ENCODE peak calls at places on chromosomes 13 and 19, in four cellular contexts. F is NB4, O is hepatocyte, T is DND-41. B is an unnamed sample.

GRCh38 chr13:43865892-43866291 is 13.6 kb downstream of the CCDC122 start:
- DNase-seq in O (no peak), F (peak; percentile 15), T (no peak), B (no peak)

GRCh38 chr19:29858000-29858596 is 46.3 kb downstream of the CCNE1 start:
- DNase-seq in F (peak; percentile 18), T (peak; percentile 26), O (peak; percentile 79), B (peak; percentile 54)

GRCh38 chr13:102598061-102598460 is 1.3 kb downstream of the TPP2 start:
- DNase-seq in T (no peak), O (no peak), F (no peak), B (no peak)

GRCh38 chr19:43354305-43354627 is 780 bp downstream of the CD177 start:
- DNase-seq in O (peak; percentile 19), T (no peak), F (no peak), B (no peak)

GRCh38 chr13:98144501-98145350 is 1.8 kb downstream of the FARP1 start:
- DNase-seq in F (no peak), O (peak; percentile 49), T (no peak), B (peak; percentile 32)

GRCh38 chr13:20173121-20173746 is 12.4 kb upstream of the GJA3 start:
- DNase-seq in T (no peak), F (no peak), O (no peak), B (no peak)

GRCh38 chr13:84684048-84684662 is 801.9 kb upstream of the SLITRK1 start:
- DNase-seq in O (no peak), F (no peak), T (no peak), B (no peak)

GRCh38 chr19:39160523-39160861 is 34.9 kb downstream of the PAK4 start:
- DNase-seq in O (peak; percentile 77), F (no peak), T (no peak), B (peak; percentile 84)

GRCh38 chr13:27919934-27920676 is at the start of gene PDX1:
- DNase-seq in T (no peak), F (no peak), O (peak; percentile 77), B (no peak)

GRCh38 chr19:31253816-31254551 is 95.3 kb downstream of the TSHZ3 start:
- DNase-seq in F (no peak), O (peak; percentile 34), T (no peak), B (peak; percentile 52)

GRCh38 chr19:17332677-17333581 is 1.7 kb downstream of the ANO8 start:
- DNase-seq in T (peak; percentile 76), F (peak; percentile 74), O (peak; percentile 47), B (peak; percentile 68)

GRCh38 chr13:24274452-24274971 is 34.9 kb upstream of the C1QTNF9 start:
- DNase-seq in F (no peak), T (peak; percentile 22), O (no peak), B (no peak)

GRCh38 chr19:57816652-57817051 is 1.9 kb upstream of the ZNF552 start:
- DNase-seq in F (peak; percentile 7), T (no peak), O (no peak), B (no peak)

GRCh38 chr13:62908321-62908720 is 1492.7 kb upstream of the PCDH20 start:
- DNase-seq in O (no peak), F (no peak), T (no peak), B (no peak)

GRCh38 chr19:6416658-6417405 is 7.8 kb downstream of the KHSRP start:
- DNase-seq in O (no peak), F (no peak), T (no peak), B (no peak)

GRCh38 chr13:25881946-25882574 is 169.8 kb downstream of the SHISA2 start:
- DNase-seq in O (peak; percentile 39), F (no peak), T (no peak), B (no peak)

GRCh38 chr19:1851581-1852293 is 3.5 kb upstream of the REXO1 start:
- DNase-seq in T (peak; percentile 70), O (no peak), F (no peak), B (no peak)

GRCh38 chr13:105915451-105915850 is 620.0 kb downstream of the EFNB2 start:
- DNase-seq in T (no peak), O (no peak), F (no peak), B (no peak)
- H3K4me3 ChIP-seq in T (no peak overlapping the region), O (no peak overlapping the region), F (no peak overlapping the region), B (no peak overlapping the region)

DNA sequence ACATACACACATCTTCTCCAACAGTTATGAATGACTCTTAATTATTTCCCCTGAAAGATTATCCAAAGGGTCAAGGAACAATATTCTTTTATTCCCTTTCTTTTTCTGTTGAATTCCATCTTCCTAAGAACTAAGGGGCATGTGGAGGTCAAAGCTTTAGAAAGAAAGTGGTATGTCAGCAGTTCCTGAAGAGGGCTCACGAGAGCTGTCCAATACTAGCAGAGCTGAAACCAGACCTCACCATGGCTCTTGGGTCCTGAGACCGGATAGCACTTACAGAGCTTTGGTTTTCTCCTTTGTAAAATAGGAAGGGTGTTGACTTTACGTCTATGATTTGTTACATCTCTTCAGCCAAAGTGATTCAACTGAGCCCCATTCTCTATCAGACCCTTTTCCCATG is 109.8 kb upstream of the FREM2 start:
- DNase-seq in T (no peak), F (no peak), O (peak; percentile 28), B (peak; percentile 36)
- TF ChIP-seq CTCF in T (no peak), F (no peak), O (no peak), B (peak; percentile 18)

GRCh38 chr13:48653074-48654054 is at the start of gene CYSLTR2:
- DNase-seq in O (peak; percentile 55), T (peak; percentile 43), F (peak; percentile 11), B (peak; percentile 9)

GRCh38 chr13:48655291-48655690 is 1.6 kb downstream of the CYSLTR2 start:
- DNase-seq in T (peak; percentile 52), O (no peak), F (no peak), B (no peak)

GRCh38 chr13:48656621-48657020 is 2.9 kb downstream of the CYSLTR2 start:
- DNase-seq in F (peak; percentile 54), O (no peak), T (no peak), B (peak; percentile 84)

DNA sequence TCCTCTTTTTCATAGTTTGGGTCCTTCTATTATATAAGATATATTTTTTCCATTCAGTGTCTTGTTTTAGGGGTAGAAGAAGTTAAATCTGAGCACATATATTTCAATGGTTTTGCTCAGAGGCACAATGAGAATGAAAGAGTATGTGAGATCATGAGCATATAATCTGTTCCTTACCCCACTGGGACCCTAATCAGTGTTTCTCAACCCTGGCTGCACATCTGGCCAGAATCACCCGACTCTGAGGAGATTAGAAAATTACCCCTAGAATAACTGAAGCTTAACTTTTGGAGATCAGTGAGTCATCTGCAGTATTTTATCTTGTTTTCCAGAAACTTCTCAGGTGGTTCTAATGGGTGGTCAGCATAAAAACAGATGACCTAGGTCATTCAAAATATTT is 782 bp downstream of the CYSLTR2 start:
- DNase-seq in O (no peak), F (no peak), T (no peak), B (no peak)
- H3K4me3 ChIP-seq in O (no peak overlapping the region), F (no peak overlapping the region), T (peak overlapping the region; percentile 25), B (no peak overlapping the region)

DNA sequence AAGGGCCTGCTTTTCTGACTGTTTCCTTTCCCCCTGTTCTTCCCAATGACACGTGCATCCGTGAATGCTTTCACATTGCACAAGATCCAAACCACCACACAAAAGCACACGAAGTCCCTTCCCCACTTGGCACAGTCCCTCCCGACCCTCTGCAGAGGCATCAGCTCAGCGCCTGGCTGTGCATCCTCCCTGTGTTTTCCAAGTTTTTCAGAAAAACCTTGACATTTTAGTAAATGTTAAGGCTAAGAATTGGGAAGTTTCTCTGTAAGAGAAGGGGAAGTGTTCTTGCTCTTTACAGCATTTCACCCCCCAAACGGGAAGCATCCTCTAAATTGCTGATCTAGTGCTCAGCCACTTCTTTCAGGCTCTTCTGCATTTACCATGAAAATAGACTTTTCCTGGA is 94.5 kb upstream of the TM9SF2 start:
- DNase-seq in T (no peak), F (peak; percentile 49), O (no peak), B (peak; percentile 36)
- TF ChIP-seq CTCF in T (no peak), F (no peak), O (no peak), B (no peak)

DNA sequence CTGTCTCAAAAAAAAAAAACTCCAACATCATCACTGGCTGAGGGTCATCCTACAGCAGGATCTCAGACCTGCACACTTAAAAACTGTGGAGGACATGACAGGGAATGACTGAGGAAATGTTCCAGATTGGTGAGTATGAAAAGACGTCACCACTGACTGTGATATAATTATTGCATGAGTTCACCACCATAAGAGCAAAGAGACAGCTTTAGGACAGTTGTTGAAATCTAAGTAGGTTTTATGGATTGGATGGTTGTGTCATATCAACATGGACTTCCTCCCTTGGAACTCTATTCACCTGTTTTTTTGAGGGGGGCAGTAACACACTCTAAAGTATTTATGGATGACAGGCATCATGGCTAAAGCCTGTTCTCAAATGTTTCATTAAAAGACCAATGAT is 31.5 kb downstream of the KLF12 start:
- DNase-seq in O (no peak), F (no peak), T (no peak), B (no peak)
- H3K4me3 ChIP-seq in O (no peak overlapping the region), F (no peak overlapping the region), T (no peak overlapping the region), B (no peak overlapping the region)

DNA sequence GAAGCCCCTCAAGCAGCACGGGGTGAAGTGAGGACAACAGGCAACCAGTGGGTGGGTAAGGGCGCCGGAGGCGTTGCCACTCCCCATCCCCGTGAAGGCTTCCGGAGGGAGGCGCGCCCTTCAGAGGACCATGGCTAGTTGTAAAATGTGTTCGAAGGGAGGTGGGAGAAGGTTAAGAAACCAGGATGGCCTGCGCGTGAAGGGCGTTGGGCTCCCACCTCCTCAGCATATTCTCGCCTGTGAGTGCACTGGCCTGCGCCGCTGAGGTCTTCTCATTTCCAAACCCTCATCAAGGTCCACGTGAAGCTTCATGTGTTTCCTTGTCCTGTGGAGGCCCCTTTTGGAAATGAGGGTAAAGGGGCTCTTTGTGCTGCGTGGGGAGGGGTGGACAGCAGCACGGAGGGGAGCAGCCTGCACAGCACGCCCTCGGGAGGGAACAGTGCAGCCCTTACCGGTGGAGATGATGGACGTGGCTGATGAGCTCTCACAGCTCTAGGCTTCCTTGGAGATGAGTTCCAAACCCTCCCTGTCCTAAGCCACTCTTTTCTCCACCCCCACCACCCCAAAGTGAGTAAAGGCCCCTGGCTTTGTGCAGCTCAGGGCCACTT is 8.5 kb downstream of the TEX29 start:
- DNase-seq in O (no peak), T (no peak), F (no peak), B (no peak)
- TF ChIP-seq CTCF in O (no peak), T (no peak), F (no peak), B (no peak)

GRCh38 chr19:55173186-55173716 is 6.8 kb upstream of the DNAAF3 start:
- DNase-seq in O (no peak), F (no peak), T (no peak), B (no peak)

GRCh38 chr19:55172741-55173140 is 6.3 kb upstream of the DNAAF3 start:
- DNase-seq in T (no peak), F (no peak), O (no peak), B (peak; percentile 52)

GRCh38 chr19:55174425-55175116 is 5.5 kb downstream of the SYT5 start:
- DNase-seq in O (no peak), F (no peak), T (no peak), B (no peak)

GRCh38 chr19:55175117-55175867 is 4.8 kb downstream of the SYT5 start:
- DNase-seq in F (no peak), T (no peak), O (no peak), B (no peak)

DNA sequence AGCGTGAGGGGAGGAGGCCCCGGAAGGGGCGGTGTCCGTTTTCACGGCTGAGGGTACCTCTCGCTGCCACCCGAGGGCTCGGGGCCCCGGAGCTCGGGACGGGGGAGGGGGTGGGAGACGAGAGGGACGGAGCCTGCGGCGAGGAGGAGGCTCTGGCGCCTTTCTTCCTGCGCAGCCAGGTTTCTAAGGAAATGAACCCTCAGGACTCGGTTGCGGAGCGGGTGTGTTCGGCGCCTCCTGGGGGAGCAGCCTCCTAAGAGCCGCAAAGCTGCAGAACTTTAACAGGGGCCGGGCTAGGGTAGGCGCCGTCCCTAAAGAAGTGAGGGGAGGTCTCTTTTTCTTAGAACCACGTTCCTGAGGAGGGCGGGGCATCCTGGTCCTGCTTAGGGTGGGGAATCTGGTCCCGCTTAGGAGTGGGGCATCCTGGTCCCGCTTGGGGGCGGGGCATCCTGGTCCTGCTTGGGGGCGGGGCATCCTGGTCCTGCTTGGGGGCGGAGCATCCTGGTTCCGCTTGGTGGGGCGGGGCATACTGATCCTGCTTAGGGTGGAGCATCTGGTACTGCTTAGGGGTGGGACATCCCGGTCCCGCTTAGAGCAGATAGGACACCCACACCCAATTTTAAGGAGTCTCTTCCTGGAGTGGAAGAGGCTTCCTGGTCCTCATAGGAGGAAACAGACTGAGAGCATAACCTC is 6.2 kb downstream of the SYT5 start:
- DNase-seq in F (no peak), O (peak; percentile 56), T (peak; percentile 50), B (peak; percentile 50)
- H3K4me3 ChIP-seq in F (no peak overlapping the region), O (peak overlapping the region; percentile 49), T (no peak overlapping the region), B (peak overlapping the region; percentile 30)

B was measured in cardiac muscle cell.